ENCODE peak calls at places on chromosomes 7 and 10, in four cellular contexts. V, F, W and X are unnamed samples.

GRCh38 chr7:92874567-92874966 is 38.2 kb upstream of the CDK6 start:
- DNase-seq in F (no peak), V (no peak), W (no peak), X (no peak)

GRCh38 chr10:4470231-4470840 is 355.7 kb upstream of the AKR1E2 start:
- DNase-seq in F (no peak), W (no peak), V (no peak), X (no peak)

GRCh38 chr7:107945332-107945731 is 54.3 kb downstream of the DLD start:
- DNase-seq in F (no peak), V (no peak), W (no peak), X (no peak)

GRCh38 chr7:37732253-37732652 is 48.7 kb downstream of the GPR141 start:
- DNase-seq in V (no peak), W (no peak), F (peak), X (peak)

GRCh38 chr7:24756989-24757798 is at the start of gene GSDME:
- DNase-seq in W (peak), V (no peak), F (no peak), X (peak)

GRCh38 chr7:16918288-16918895 is 36.6 kb upstream of the AGR3 start:
- DNase-seq in F (peak), W (no peak), V (peak), X (no peak)

GRCh38 chr10:62804384-62805138 is at the start of gene ADO:
- DNase-seq in W (peak), F (peak), V (peak), X (peak)

GRCh38 chr10:93471110-93471651 is 11.0 kb downstream of the MYOF start:
- DNase-seq in W (no peak), F (peak), V (no peak), X (no peak)

GRCh38 chr10:91604936-91605534 is 27.8 kb downstream of the PPP1R3C start:
- DNase-seq in V (no peak), F (no peak), W (no peak), X (no peak)

GRCh38 chr7:133486-133885 is 58.9 kb upstream of the FAM20C start:
- DNase-seq in F (no peak), W (no peak), V (no peak), X (no peak)

GRCh38 chr10:113060221-113061053 is 110.4 kb downstream of the TCF7L2 start:
- DNase-seq in F (no peak), V (no peak), W (no peak), X (no peak)

GRCh38 chr10:74056081-74056818 is 58.3 kb downstream of the VCL start:
- DNase-seq in W (no peak), F (peak), V (no peak), X (no peak)